ENCODE peak calls at places on chromosomes 5 and 9, in seven cellular contexts. M is CD4-positive, alpha-beta T cell; K is GM12865; E is NB4; A is psoas muscle; F is upper lobe of right lung; H is fibroblast of lung. R is an unnamed sample.

GRCh38 chr9:113611461-113612215 is 148.1 kb downstream of the RGS3 start:
- DNase-seq in M (no peak), K (no peak), E (no peak), A (no peak), F (peak; percentile 39), H (no peak), R (no peak)

GRCh38 chr9:99092643-99093491 is 12.0 kb upstream of the TGFBR1 start:
- DNase-seq in M (no peak), K (no peak), E (no peak), A (no peak), F (no peak), H (no peak), R (no peak)

GRCh38 chr9:34611251-34611810 is 566 bp downstream of the RPP25L start:
- DNase-seq in M (no peak), K (no peak), E (no peak), A (no peak), F (no peak), H (peak; percentile 22), R (no peak)

GRCh38 chr9:76987594-76988200 is 31.8 kb upstream of the FOXB2 start:
- DNase-seq in M (no peak), K (peak; percentile 49), E (peak; percentile 61), A (no peak), F (no peak), H (peak; percentile 49), R (no peak)

GRCh38 chr5:54663876-54664275 is 146.3 kb downstream of the SNX18 start:
- DNase-seq in M (no peak), K (no peak), E (peak; percentile 11), A (peak; percentile 59), F (no peak), H (peak; percentile 96), R (peak; percentile 55)

GRCh38 chr9:133968966-133969617 is 23.0 kb downstream of the VAV2 start:
- DNase-seq in M (no peak), K (no peak), E (no peak), A (no peak), F (no peak), H (no peak), R (no peak)

GRCh38 chr5:120055858-120056257 is 408.2 kb upstream of the PRR16 start:
- DNase-seq in M (no peak), K (peak; percentile 5), E (peak; percentile 34), A (no peak), F (no peak), H (peak; percentile 90), R (peak; percentile 21)

GRCh38 chr5:154858972-154859950 is 834 bp downstream of the CNOT8 start:
- DNase-seq in M (no peak), K (peak; percentile 56), E (peak; percentile 82), A (no peak), F (no peak), H (peak; percentile 20), R (no peak)

GRCh38 chr5:65163698-65164097 is 318.0 kb downstream of the ADAMTS6 start:
- DNase-seq in M (no peak), K (no peak), E (no peak), A (no peak), F (no peak), H (no peak), R (no peak)

GRCh38 chr5:180803181-180804128 is 849 bp upstream of the MGAT1 start:
- DNase-seq in M (peak; percentile 72), K (peak; percentile 95), E (peak; percentile 96), A (peak; percentile 72), F (peak; percentile 91), H (no peak), R (no peak)

GRCh38 chr5:75551471-75551870 is 39.8 kb downstream of the POLK start:
- DNase-seq in M (no peak), K (no peak), E (no peak), A (no peak), F (no peak), H (peak; percentile 67), R (no peak)

GRCh38 chr9:116435706-116436105 is 251.4 kb upstream of the TRIM32 start:
- DNase-seq in M (no peak), K (no peak), E (no peak), A (no peak), F (no peak), H (no peak), R (no peak)

GRCh38 chr5:134079748-134080581 is 34.5 kb upstream of the TCF7 start:
- DNase-seq in M (peak; percentile 65), K (peak; percentile 35), E (no peak), A (no peak), F (no peak), H (no peak), R (no peak)

GRCh38 chr5:4700082-4700481 is 440.0 kb upstream of the ADAMTS16 start:
- DNase-seq in M (no peak), K (peak; percentile 1), E (peak; percentile 67), A (peak; percentile 37), F (peak; percentile 85), H (no peak), R (no peak)

GRCh38 chr5:2921651-2922050 is 170.2 kb upstream of the IRX2 start:
- DNase-seq in M (no peak), K (no peak), E (no peak), A (no peak), F (no peak), H (no peak), R (no peak)

GRCh38 chr9:27771803-27772545 is 198.7 kb upstream of the C9orf72 start:
- DNase-seq in M (no peak), K (no peak), E (no peak), A (no peak), F (no peak), H (no peak), R (no peak)

GRCh38 chr9:87827341-87827740 is 55.3 kb upstream of the SPATA31E1 start:
- DNase-seq in M (no peak), K (no peak), E (no peak), A (no peak), F (no peak), H (no peak), R (no peak)

GRCh38 chr9:125233678-125234077 is 7.5 kb downstream of the HSPA5 start:
- DNase-seq in M (no peak), K (no peak), E (peak; percentile 32), A (no peak), F (no peak), H (peak; percentile 98), R (peak; percentile 96)

GRCh38 chr9:137449081-137449844 is 8.1 kb upstream of the ENTPD8 start:
- DNase-seq in M (no peak), K (no peak), E (no peak), A (no peak), F (no peak), H (no peak), R (no peak)

GRCh38 chr9:17219261-17219660 is 84.4 kb downstream of the CNTLN start:
- DNase-seq in M (no peak), K (no peak), E (no peak), A (no peak), F (no peak), H (peak; percentile 33), R (no peak)

GRCh38 chr9:34554211-34555001 is 31.6 kb upstream of the ENHO start:
- DNase-seq in M (no peak), K (no peak), E (peak; percentile 87), A (no peak), F (peak; percentile 36), H (no peak), R (no peak)

GRCh38 chr5:149576021-149576420 is 5.3 kb upstream of the ARHGEF37 start:
- DNase-seq in M (no peak), K (peak; percentile 50), E (no peak), A (no peak), F (no peak), H (no peak), R (no peak)

GRCh38 chr9:98087420-98088354 is 31.2 kb downstream of the NANS start:
- DNase-seq in M (no peak), K (no peak), E (no peak), A (peak; percentile 44), F (peak; percentile 82), H (peak; percentile 36), R (no peak)

GRCh38 chr5:58922392-58923171 is 339.7 kb downstream of the RAB3C start:
- DNase-seq in M (no peak), K (no peak), E (no peak), A (peak; percentile 84), F (peak; percentile 71), H (peak; percentile 48), R (no peak)

GRCh38 chr9:4223434-4223833 is 76.4 kb downstream of the GLIS3 start:
- DNase-seq in M (no peak), K (no peak), E (no peak), A (no peak), F (no peak), H (no peak), R (no peak)

DNA sequence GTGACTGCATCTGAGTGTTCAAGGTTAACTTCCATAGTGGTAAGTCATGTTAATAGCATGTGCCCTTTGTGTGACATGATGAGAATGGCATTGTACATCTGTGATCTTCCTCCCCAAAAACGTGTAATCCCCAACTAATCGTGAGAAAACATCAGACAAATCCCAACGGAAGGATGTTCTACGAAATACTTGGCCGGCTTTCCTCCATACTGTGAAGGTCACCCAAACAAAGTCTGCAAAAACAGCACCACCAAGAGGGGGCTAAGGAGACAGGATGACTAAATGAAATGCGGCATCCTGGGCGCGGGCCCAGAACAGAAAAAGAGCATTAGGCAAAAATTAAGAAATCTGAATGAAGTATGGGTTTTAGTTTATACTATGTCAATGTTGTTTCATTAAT is 81.8 kb downstream of the MED10 start:
- DNase-seq in M (no peak), K (no peak), E (no peak), A (no peak), F (no peak), H (no peak), R (no peak)
- TF ChIP-seq CTCF in M (no peak), K (no peak), E (no peak), A (no peak), F (no peak), H (no peak), R (no peak)

GRCh38 chr9:94213513-94214124 is 45.5 kb upstream of the ZNF169 start:
- DNase-seq in M (peak; percentile 54), K (peak; percentile 87), E (peak; percentile 85), A (peak; percentile 53), F (peak; percentile 71), H (peak; percentile 83), R (peak; percentile 39)
- TF ChIP-seq CTCF in M (peak; percentile 88), K (peak; percentile 67), E (peak; percentile 50), A (peak; percentile 91), F (peak; percentile 85), H (peak; percentile 72), R (peak; percentile 85)

GRCh38 chr5:140116716-140117115 is 2.8 kb downstream of the PURA start:
- DNase-seq in M (no peak), K (no peak), E (peak; percentile 21), A (no peak), F (no peak), H (no peak), R (no peak)
- TF ChIP-seq CTCF in M (no peak), K (no peak), E (no peak), A (no peak), F (no peak), H (no peak), R (no peak)

GRCh38 chr5:135570453-135570764 is 8.4 kb downstream of the CXCL14 start:
- DNase-seq in M (no peak), K (no peak), E (no peak), A (no peak), F (no peak), H (no peak), R (no peak)
- TF ChIP-seq CTCF in M (no peak), K (no peak), E (no peak), A (no peak), F (no peak), H (no peak), R (no peak)

R was measured in AG04450.